ENCODE peak calls at places on chromosomes 16 and 17, in ten cellular contexts. One of them, this sample, is unnamed.
A peak's percentile ranks its signal among the peaks of the same experiment; 100 is the strongest.

GRCh38 chr17:48634446-48635208 is 8.5 kb upstream of the HOXB9 start:
- DNase-seq in effector CD4-positive, alpha-beta T cell: no peak
- DNase-seq in activated CD8-positive, alpha-beta memory T cell treated with anti-CD3 and anti-CD28 coated beads for 24 hours: no peak
- DNase-seq in activated T-cell treated with anti-CD3 and anti-CD28 coated beads, Interleukin-2, amount 50 U/mL, for 72 hours: no peak
- DNase-seq in posterior cingulate gyrus: no peak
- DNase-seq in GM12892: no peak
- DNase-seq in effector memory CD4-positive, alpha-beta T cell: no peak
- DNase-seq in caudate nucleus: no peak
- DNase-seq in iPS-NIHi11: no peak
- DNase-seq in GM04504: no peak
- DNase-seq in this sample: no peak

GRCh38 chr16:11627822-11628457 is 40.3 kb upstream of the SNN start:
- DNase-seq in activated CD8-positive, alpha-beta memory T cell treated with anti-CD3 and anti-CD28 coated beads for 24 hours: no peak
- DNase-seq in GM12892: no peak
- DNase-seq in iPS-NIHi11: no peak
- DNase-seq in posterior cingulate gyrus: no peak
- DNase-seq in GM04504: no peak
- DNase-seq in caudate nucleus: no peak
- DNase-seq in activated T-cell treated with anti-CD3 and anti-CD28 coated beads, Interleukin-2, amount 50 U/mL, for 72 hours: peak; percentile 34
- DNase-seq in effector memory CD4-positive, alpha-beta T cell: no peak
- DNase-seq in effector CD4-positive, alpha-beta T cell: no peak
- DNase-seq in this sample: no peak

GRCh38 chr17:82709024-82709675 is 7.4 kb upstream of the FN3KRP start:
- DNase-seq in effector CD4-positive, alpha-beta T cell: no peak
- DNase-seq in GM04504: no peak
- DNase-seq in activated CD8-positive, alpha-beta memory T cell treated with anti-CD3 and anti-CD28 coated beads for 24 hours: no peak
- DNase-seq in activated T-cell treated with anti-CD3 and anti-CD28 coated beads, Interleukin-2, amount 50 U/mL, for 72 hours: no peak
- DNase-seq in caudate nucleus: no peak
- DNase-seq in effector memory CD4-positive, alpha-beta T cell: no peak
- DNase-seq in posterior cingulate gyrus: no peak
- DNase-seq in iPS-NIHi11: peak; percentile 61
- DNase-seq in GM12892: no peak
- DNase-seq in this sample: no peak

GRCh38 chr17:5881849-5882248 is 188.3 kb upstream of the WSCD1 start:
- DNase-seq in caudate nucleus: no peak
- DNase-seq in GM12892: no peak
- DNase-seq in effector memory CD4-positive, alpha-beta T cell: no peak
- DNase-seq in posterior cingulate gyrus: no peak
- DNase-seq in effector CD4-positive, alpha-beta T cell: no peak
- DNase-seq in activated CD8-positive, alpha-beta memory T cell treated with anti-CD3 and anti-CD28 coated beads for 24 hours: no peak
- DNase-seq in activated T-cell treated with anti-CD3 and anti-CD28 coated beads, Interleukin-2, amount 50 U/mL, for 72 hours: no peak
- DNase-seq in GM04504: no peak
- DNase-seq in iPS-NIHi11: no peak
- DNase-seq in this sample: no peak

GRCh38 chr16:477758-478157 is 49.8 kb upstream of the CAPN15 start:
- DNase-seq in GM04504: peak; percentile 3
- DNase-seq in iPS-NIHi11: no peak
- DNase-seq in activated T-cell treated with anti-CD3 and anti-CD28 coated beads, Interleukin-2, amount 50 U/mL, for 72 hours: no peak
- DNase-seq in posterior cingulate gyrus: no peak
- DNase-seq in effector CD4-positive, alpha-beta T cell: no peak
- DNase-seq in activated CD8-positive, alpha-beta memory T cell treated with anti-CD3 and anti-CD28 coated beads for 24 hours: no peak
- DNase-seq in effector memory CD4-positive, alpha-beta T cell: no peak
- DNase-seq in caudate nucleus: no peak
- DNase-seq in GM12892: no peak
- DNase-seq in this sample: no peak

GRCh38 chr16:80819988-80820387 is 15.6 kb upstream of the CDYL2 start:
- DNase-seq in caudate nucleus: no peak
- DNase-seq in effector memory CD4-positive, alpha-beta T cell: no peak
- DNase-seq in activated CD8-positive, alpha-beta memory T cell treated with anti-CD3 and anti-CD28 coated beads for 24 hours: no peak
- DNase-seq in GM12892: no peak
- DNase-seq in iPS-NIHi11: no peak
- DNase-seq in GM04504: no peak
- DNase-seq in effector CD4-positive, alpha-beta T cell: no peak
- DNase-seq in activated T-cell treated with anti-CD3 and anti-CD28 coated beads, Interleukin-2, amount 50 U/mL, for 72 hours: no peak
- DNase-seq in posterior cingulate gyrus: no peak
- DNase-seq in this sample: no peak

GRCh38 chr16:70589998-70590471 is 56.3 kb upstream of the IL34 start:
- DNase-seq in posterior cingulate gyrus: no peak
- DNase-seq in iPS-NIHi11: peak; percentile 34
- DNase-seq in effector CD4-positive, alpha-beta T cell: no peak
- DNase-seq in activated CD8-positive, alpha-beta memory T cell treated with anti-CD3 and anti-CD28 coated beads for 24 hours: no peak
- DNase-seq in GM12892: no peak
- DNase-seq in activated T-cell treated with anti-CD3 and anti-CD28 coated beads, Interleukin-2, amount 50 U/mL, for 72 hours: no peak
- DNase-seq in effector memory CD4-positive, alpha-beta T cell: no peak
- DNase-seq in GM04504: no peak
- DNase-seq in caudate nucleus: no peak
- DNase-seq in this sample: no peak

GRCh38 chr16:50384500-50385122 is 15.8 kb upstream of the BRD7 start:
- DNase-seq in effector memory CD4-positive, alpha-beta T cell: no peak
- DNase-seq in activated T-cell treated with anti-CD3 and anti-CD28 coated beads, Interleukin-2, amount 50 U/mL, for 72 hours: no peak
- DNase-seq in iPS-NIHi11: no peak
- DNase-seq in GM12892: no peak
- DNase-seq in GM04504: no peak
- DNase-seq in effector CD4-positive, alpha-beta T cell: no peak
- DNase-seq in posterior cingulate gyrus: no peak
- DNase-seq in activated CD8-positive, alpha-beta memory T cell treated with anti-CD3 and anti-CD28 coated beads for 24 hours: no peak
- DNase-seq in caudate nucleus: no peak
- DNase-seq in this sample: no peak

GRCh38 chr16:85321856-85322271 is 209.6 kb upstream of the CIBAR2 start:
- DNase-seq in GM04504: peak; percentile 96
- DNase-seq in GM12892: no peak
- DNase-seq in effector CD4-positive, alpha-beta T cell: no peak
- DNase-seq in effector memory CD4-positive, alpha-beta T cell: no peak
- DNase-seq in caudate nucleus: peak; percentile 86
- DNase-seq in iPS-NIHi11: no peak
- DNase-seq in posterior cingulate gyrus: peak; percentile 86
- DNase-seq in activated CD8-positive, alpha-beta memory T cell treated with anti-CD3 and anti-CD28 coated beads for 24 hours: no peak
- DNase-seq in activated T-cell treated with anti-CD3 and anti-CD28 coated beads, Interleukin-2, amount 50 U/mL, for 72 hours: no peak
- DNase-seq in this sample: no peak

GRCh38 chr16:58426095-58426494 is 33.8 kb downstream of the GINS3 start:
- DNase-seq in effector memory CD4-positive, alpha-beta T cell: no peak
- DNase-seq in effector CD4-positive, alpha-beta T cell: no peak
- DNase-seq in caudate nucleus: no peak
- DNase-seq in GM04504: no peak
- DNase-seq in iPS-NIHi11: no peak
- DNase-seq in activated T-cell treated with anti-CD3 and anti-CD28 coated beads, Interleukin-2, amount 50 U/mL, for 72 hours: peak; percentile 42
- DNase-seq in GM12892: no peak
- DNase-seq in activated CD8-positive, alpha-beta memory T cell treated with anti-CD3 and anti-CD28 coated beads for 24 hours: peak; percentile 64
- DNase-seq in posterior cingulate gyrus: no peak
- DNase-seq in this sample: no peak

GRCh38 chr17:1980665-1981250 is 44.4 kb downstream of the RTN4RL1 start:
- DNase-seq in activated T-cell treated with anti-CD3 and anti-CD28 coated beads, Interleukin-2, amount 50 U/mL, for 72 hours: no peak
- DNase-seq in iPS-NIHi11: no peak
- DNase-seq in effector CD4-positive, alpha-beta T cell: no peak
- DNase-seq in effector memory CD4-positive, alpha-beta T cell: no peak
- DNase-seq in GM04504: no peak
- DNase-seq in posterior cingulate gyrus: no peak
- DNase-seq in activated CD8-positive, alpha-beta memory T cell treated with anti-CD3 and anti-CD28 coated beads for 24 hours: no peak
- DNase-seq in caudate nucleus: no peak
- DNase-seq in GM12892: no peak
- DNase-seq in this sample: no peak

GRCh38 chr17:47797797-47798196 is 23.8 kb downstream of the OSBPL7 start:
- DNase-seq in activated CD8-positive, alpha-beta memory T cell treated with anti-CD3 and anti-CD28 coated beads for 24 hours: peak; percentile 30
- DNase-seq in posterior cingulate gyrus: no peak
- DNase-seq in iPS-NIHi11: peak; percentile 43
- DNase-seq in activated T-cell treated with anti-CD3 and anti-CD28 coated beads, Interleukin-2, amount 50 U/mL, for 72 hours: no peak
- DNase-seq in GM04504: no peak
- DNase-seq in GM12892: no peak
- DNase-seq in effector memory CD4-positive, alpha-beta T cell: no peak
- DNase-seq in caudate nucleus: no peak
- DNase-seq in effector CD4-positive, alpha-beta T cell: no peak
- DNase-seq in this sample: no peak

GRCh38 chr17:39596543-39597267 is 11.0 kb downstream of the NEUROD2 start:
- DNase-seq in GM04504: no peak
- DNase-seq in activated CD8-positive, alpha-beta memory T cell treated with anti-CD3 and anti-CD28 coated beads for 24 hours: no peak
- DNase-seq in effector CD4-positive, alpha-beta T cell: no peak
- DNase-seq in GM12892: no peak
- DNase-seq in effector memory CD4-positive, alpha-beta T cell: no peak
- DNase-seq in iPS-NIHi11: no peak
- DNase-seq in activated T-cell treated with anti-CD3 and anti-CD28 coated beads, Interleukin-2, amount 50 U/mL, for 72 hours: no peak
- DNase-seq in posterior cingulate gyrus: no peak
- DNase-seq in caudate nucleus: no peak
- DNase-seq in this sample: no peak

GRCh38 chr17:54948380-54948779 is 20.1 kb downstream of the COX11 start:
- DNase-seq in GM12892: no peak
- DNase-seq in activated T-cell treated with anti-CD3 and anti-CD28 coated beads, Interleukin-2, amount 50 U/mL, for 72 hours: no peak
- DNase-seq in GM04504: peak; percentile 48
- DNase-seq in caudate nucleus: no peak
- DNase-seq in iPS-NIHi11: no peak
- DNase-seq in posterior cingulate gyrus: no peak
- DNase-seq in effector memory CD4-positive, alpha-beta T cell: no peak
- DNase-seq in activated CD8-positive, alpha-beta memory T cell treated with anti-CD3 and anti-CD28 coated beads for 24 hours: no peak
- DNase-seq in effector CD4-positive, alpha-beta T cell: no peak
- DNase-seq in this sample: no peak

GRCh38 chr17:70165383-70165782 is 3.9 kb upstream of the KCNJ2 start:
- DNase-seq in GM04504: no peak
- DNase-seq in posterior cingulate gyrus: no peak
- DNase-seq in GM12892: no peak
- DNase-seq in effector memory CD4-positive, alpha-beta T cell: no peak
- DNase-seq in activated T-cell treated with anti-CD3 and anti-CD28 coated beads, Interleukin-2, amount 50 U/mL, for 72 hours: no peak
- DNase-seq in caudate nucleus: no peak
- DNase-seq in activated CD8-positive, alpha-beta memory T cell treated with anti-CD3 and anti-CD28 coated beads for 24 hours: no peak
- DNase-seq in effector CD4-positive, alpha-beta T cell: no peak
- DNase-seq in iPS-NIHi11: no peak
- DNase-seq in this sample: no peak

GRCh38 chr17:41480136-41480535 is 815 bp downstream of the KRT35 start:
- DNase-seq in effector CD4-positive, alpha-beta T cell: no peak
- DNase-seq in activated T-cell treated with anti-CD3 and anti-CD28 coated beads, Interleukin-2, amount 50 U/mL, for 72 hours: no peak
- DNase-seq in GM12892: no peak
- DNase-seq in caudate nucleus: no peak
- DNase-seq in iPS-NIHi11: no peak
- DNase-seq in GM04504: no peak
- DNase-seq in posterior cingulate gyrus: no peak
- DNase-seq in effector memory CD4-positive, alpha-beta T cell: no peak
- DNase-seq in activated CD8-positive, alpha-beta memory T cell treated with anti-CD3 and anti-CD28 coated beads for 24 hours: no peak
- DNase-seq in this sample: no peak

GRCh38 chr17:28133562-28133970 is 91.1 kb downstream of the NLK start:
- DNase-seq in caudate nucleus: no peak
- DNase-seq in GM12892: no peak
- DNase-seq in activated CD8-positive, alpha-beta memory T cell treated with anti-CD3 and anti-CD28 coated beads for 24 hours: no peak
- DNase-seq in activated T-cell treated with anti-CD3 and anti-CD28 coated beads, Interleukin-2, amount 50 U/mL, for 72 hours: no peak
- DNase-seq in iPS-NIHi11: no peak
- DNase-seq in effector CD4-positive, alpha-beta T cell: no peak
- DNase-seq in GM04504: peak; percentile 28
- DNase-seq in posterior cingulate gyrus: no peak
- DNase-seq in effector memory CD4-positive, alpha-beta T cell: no peak
- DNase-seq in this sample: no peak

GRCh38 chr16:31460582-31461002 is 1.3 kb downstream of the ARMC5 start:
- DNase-seq in effector CD4-positive, alpha-beta T cell: no peak
- DNase-seq in GM04504: no peak
- DNase-seq in effector memory CD4-positive, alpha-beta T cell: no peak
- DNase-seq in activated T-cell treated with anti-CD3 and anti-CD28 coated beads, Interleukin-2, amount 50 U/mL, for 72 hours: peak; percentile 33
- DNase-seq in posterior cingulate gyrus: no peak
- DNase-seq in GM12892: no peak
- DNase-seq in activated CD8-positive, alpha-beta memory T cell treated with anti-CD3 and anti-CD28 coated beads for 24 hours: no peak
- DNase-seq in caudate nucleus: no peak
- DNase-seq in iPS-NIHi11: no peak
- DNase-seq in this sample: peak; percentile 53

GRCh38 chr17:80034654-80034976 is 1.1 kb downstream of the TBC1D16 start:
- DNase-seq in effector memory CD4-positive, alpha-beta T cell: no peak
- DNase-seq in caudate nucleus: no peak
- DNase-seq in GM12892: no peak
- DNase-seq in posterior cingulate gyrus: no peak
- DNase-seq in activated T-cell treated with anti-CD3 and anti-CD28 coated beads, Interleukin-2, amount 50 U/mL, for 72 hours: no peak
- DNase-seq in iPS-NIHi11: no peak
- DNase-seq in effector CD4-positive, alpha-beta T cell: no peak
- DNase-seq in GM04504: no peak
- DNase-seq in activated CD8-positive, alpha-beta memory T cell treated with anti-CD3 and anti-CD28 coated beads for 24 hours: no peak
- DNase-seq in this sample: no peak

GRCh38 chr16:70301121-70301520 is 2.1 kb downstream of the DDX19B start:
- DNase-seq in activated T-cell treated with anti-CD3 and anti-CD28 coated beads, Interleukin-2, amount 50 U/mL, for 72 hours: no peak
- DNase-seq in caudate nucleus: no peak
- DNase-seq in posterior cingulate gyrus: no peak
- DNase-seq in GM12892: no peak
- DNase-seq in GM04504: no peak
- DNase-seq in effector CD4-positive, alpha-beta T cell: no peak
- DNase-seq in activated CD8-positive, alpha-beta memory T cell treated with anti-CD3 and anti-CD28 coated beads for 24 hours: no peak
- DNase-seq in effector memory CD4-positive, alpha-beta T cell: no peak
- DNase-seq in iPS-NIHi11: no peak
- DNase-seq in this sample: no peak

GRCh38 chr17:77609553-77610517 is 348.7 kb upstream of the TNRC6C start:
- DNase-seq in caudate nucleus: no peak
- DNase-seq in GM12892: no peak
- DNase-seq in iPS-NIHi11: no peak
- DNase-seq in activated CD8-positive, alpha-beta memory T cell treated with anti-CD3 and anti-CD28 coated beads for 24 hours: peak; percentile 81
- DNase-seq in effector memory CD4-positive, alpha-beta T cell: peak; percentile 29
- DNase-seq in effector CD4-positive, alpha-beta T cell: peak; percentile 49
- DNase-seq in activated T-cell treated with anti-CD3 and anti-CD28 coated beads, Interleukin-2, amount 50 U/mL, for 72 hours: peak; percentile 78
- DNase-seq in posterior cingulate gyrus: no peak
- DNase-seq in GM04504: no peak
- DNase-seq in this sample: peak; percentile 77

GRCh38 chr17:47404006-47404405 is 80.3 kb downstream of the EFCAB13 start:
- DNase-seq in GM04504: no peak
- DNase-seq in GM12892: no peak
- DNase-seq in iPS-NIHi11: no peak
- DNase-seq in posterior cingulate gyrus: no peak
- DNase-seq in activated T-cell treated with anti-CD3 and anti-CD28 coated beads, Interleukin-2, amount 50 U/mL, for 72 hours: no peak
- DNase-seq in caudate nucleus: no peak
- DNase-seq in effector memory CD4-positive, alpha-beta T cell: no peak
- DNase-seq in effector CD4-positive, alpha-beta T cell: no peak
- DNase-seq in activated CD8-positive, alpha-beta memory T cell treated with anti-CD3 and anti-CD28 coated beads for 24 hours: no peak
- DNase-seq in this sample: no peak

GRCh38 chr16:17578921-17579876 is 108.4 kb upstream of the XYLT1 start:
- DNase-seq in activated T-cell treated with anti-CD3 and anti-CD28 coated beads, Interleukin-2, amount 50 U/mL, for 72 hours: peak; percentile 65
- DNase-seq in effector CD4-positive, alpha-beta T cell: peak; percentile 47
- DNase-seq in GM04504: peak; percentile 74
- DNase-seq in GM12892: peak; percentile 29
- DNase-seq in caudate nucleus: peak; percentile 8
- DNase-seq in posterior cingulate gyrus: no peak
- DNase-seq in activated CD8-positive, alpha-beta memory T cell treated with anti-CD3 and anti-CD28 coated beads for 24 hours: peak; percentile 78
- DNase-seq in effector memory CD4-positive, alpha-beta T cell: peak; percentile 8
- DNase-seq in iPS-NIHi11: peak; percentile 83
- DNase-seq in this sample: peak; percentile 32

GRCh38 chr17:30117548-30118155 is 1.0 kb downstream of the NSRP1 start:
- DNase-seq in activated CD8-positive, alpha-beta memory T cell treated with anti-CD3 and anti-CD28 coated beads for 24 hours: no peak
- DNase-seq in GM04504: no peak
- DNase-seq in iPS-NIHi11: no peak
- DNase-seq in GM12892: no peak
- DNase-seq in effector CD4-positive, alpha-beta T cell: no peak
- DNase-seq in posterior cingulate gyrus: no peak
- DNase-seq in activated T-cell treated with anti-CD3 and anti-CD28 coated beads, Interleukin-2, amount 50 U/mL, for 72 hours: no peak
- DNase-seq in effector memory CD4-positive, alpha-beta T cell: no peak
- DNase-seq in caudate nucleus: no peak
- DNase-seq in this sample: no peak

GRCh38 chr17:48997103-48997826 is at the start of gene IGF2BP1:
- DNase-seq in GM12892: no peak
- DNase-seq in effector memory CD4-positive, alpha-beta T cell: no peak
- DNase-seq in effector CD4-positive, alpha-beta T cell: no peak
- DNase-seq in posterior cingulate gyrus: no peak
- DNase-seq in activated CD8-positive, alpha-beta memory T cell treated with anti-CD3 and anti-CD28 coated beads for 24 hours: peak; percentile 70
- DNase-seq in GM04504: no peak
- DNase-seq in activated T-cell treated with anti-CD3 and anti-CD28 coated beads, Interleukin-2, amount 50 U/mL, for 72 hours: peak; percentile 38
- DNase-seq in caudate nucleus: no peak
- DNase-seq in iPS-NIHi11: peak; percentile 64
- DNase-seq in this sample: peak; percentile 25

GRCh38 chr17:51120357-51120738 is 320 bp downstream of the SPAG9 start:
- DNase-seq in posterior cingulate gyrus: peak; percentile 44
- DNase-seq in GM04504: peak; percentile 9
- DNase-seq in GM12892: peak; percentile 52
- DNase-seq in iPS-NIHi11: peak; percentile 60
- DNase-seq in caudate nucleus: peak; percentile 77
- DNase-seq in effector memory CD4-positive, alpha-beta T cell: no peak
- DNase-seq in effector CD4-positive, alpha-beta T cell: peak; percentile 40
- DNase-seq in activated T-cell treated with anti-CD3 and anti-CD28 coated beads, Interleukin-2, amount 50 U/mL, for 72 hours: peak; percentile 62
- DNase-seq in activated CD8-positive, alpha-beta memory T cell treated with anti-CD3 and anti-CD28 coated beads for 24 hours: no peak
- DNase-seq in this sample: peak; percentile 49

GRCh38 chr16:4011225-4011939 is 104.9 kb downstream of the ADCY9 start:
- DNase-seq in activated T-cell treated with anti-CD3 and anti-CD28 coated beads, Interleukin-2, amount 50 U/mL, for 72 hours: no peak
- DNase-seq in caudate nucleus: no peak
- DNase-seq in GM04504: no peak
- DNase-seq in posterior cingulate gyrus: no peak
- DNase-seq in GM12892: no peak
- DNase-seq in iPS-NIHi11: peak; percentile 69
- DNase-seq in effector memory CD4-positive, alpha-beta T cell: no peak
- DNase-seq in effector CD4-positive, alpha-beta T cell: no peak
- DNase-seq in activated CD8-positive, alpha-beta memory T cell treated with anti-CD3 and anti-CD28 coated beads for 24 hours: no peak
- DNase-seq in this sample: no peak

GRCh38 chr17:2158011-2158410 is 103.1 kb downstream of the HIC1 start:
- DNase-seq in GM04504: peak; percentile 82
- DNase-seq in effector memory CD4-positive, alpha-beta T cell: no peak
- DNase-seq in iPS-NIHi11: no peak
- DNase-seq in activated T-cell treated with anti-CD3 and anti-CD28 coated beads, Interleukin-2, amount 50 U/mL, for 72 hours: no peak
- DNase-seq in effector CD4-positive, alpha-beta T cell: no peak
- DNase-seq in activated CD8-positive, alpha-beta memory T cell treated with anti-CD3 and anti-CD28 coated beads for 24 hours: no peak
- DNase-seq in posterior cingulate gyrus: no peak
- DNase-seq in GM12892: no peak
- DNase-seq in caudate nucleus: no peak
- DNase-seq in this sample: no peak

This sample was measured in naive thymus-derived CD4-positive, alpha-beta T cell.